ENCODE peak calls at places on chromosomes 4 and X, in six cellular contexts. P, N, V, Q, J and I are unnamed samples.

GRCh38 chr4:55906999-55907398 is 41.7 kb upstream of the CEP135 start:
- DNase-seq in N (no peak), P (no peak), V (no peak), Q (no peak), J (no peak), I (no peak)

GRCh38 chr4:145298885-145299284 is 118.5 kb upstream of the OTUD4 start:
- DNase-seq in V (no peak), N (no peak), J (peak; percentile 55), Q (no peak), P (no peak), I (no peak)

GRCh38 chr4:139639654-139640053 is 26.0 kb upstream of the MGST2 start:
- DNase-seq in V (no peak), P (no peak), Q (no peak), J (no peak), N (no peak), I (no peak)

GRCh38 chr4:148166132-148166531 is 276.1 kb downstream of the NR3C2 start:
- DNase-seq in V (no peak), N (no peak), P (no peak), Q (no peak), J (no peak), I (peak; percentile 3)

GRCh38 chr4:21901831-21902230 is 46.7 kb downstream of the KCNIP4 start:
- DNase-seq in V (no peak), N (no peak), J (no peak), P (no peak), Q (no peak), I (no peak)

GRCh38 chr4:38675167-38676121 is 11.4 kb downstream of the KLF3 start:
- DNase-seq in V (peak; percentile 74), N (peak; percentile 71), P (peak; percentile 95), J (peak; percentile 86), Q (peak; percentile 45), I (peak; percentile 22)

GRCh38 chrX:129934461-129934860 is 28.5 kb downstream of the UTP14A start:
- DNase-seq in J (no peak), V (no peak), Q (no peak), P (no peak), N (no peak), I (no peak)

GRCh38 chrX:135295238-135295943 is 13.9 kb upstream of the ETDC start:
- DNase-seq in N (no peak), Q (no peak), J (no peak), P (peak; percentile 66), V (peak; percentile 25), I (no peak)

GRCh38 chr4:11408569-11408968 is 20.1 kb downstream of the HS3ST1 start:
- DNase-seq in N (no peak), Q (no peak), J (no peak), P (no peak), V (no peak), I (no peak)

GRCh38 chrX:107505223-107505622 is 55.8 kb downstream of the FRMPD3 start:
- DNase-seq in Q (no peak), P (no peak), J (no peak), N (no peak), V (no peak), I (no peak)

GRCh38 chr4:2802618-2803531 is 10.0 kb downstream of the SH3BP2 start:
- DNase-seq in P (peak; percentile 47), N (no peak), V (no peak), Q (no peak), J (no peak), I (no peak)

GRCh38 chr4:82429728-82430192 is 502 bp downstream of the HNRNPDL start:
- DNase-seq in V (no peak), P (no peak), Q (no peak), N (no peak), J (no peak), I (no peak)

GRCh38 chr4:154044118-154044517 is 255.2 kb upstream of the SFRP2 start:
- DNase-seq in Q (no peak), N (no peak), P (no peak), J (no peak), V (no peak), I (no peak)

GRCh38 chr4:152352645-152353116 is 183.2 kb downstream of the FBXW7 start:
- DNase-seq in N (no peak), P (peak; percentile 54), Q (no peak), J (no peak), V (peak; percentile 70), I (peak; percentile 88)

GRCh38 chr4:152709675-152710438 is 30.1 kb upstream of the TMEM154 start:
- DNase-seq in J (no peak), P (no peak), Q (no peak), V (no peak), N (peak; percentile 49), I (no peak)

GRCh38 chrX:24494544-24495113 is 29.5 kb downstream of the PDK3 start:
- DNase-seq in V (no peak), P (no peak), Q (no peak), J (no peak), N (peak; percentile 26), I (peak; percentile 46)

GRCh38 chr4:55554453-55555030 is 7.8 kb upstream of the CLOCK start:
- DNase-seq in J (no peak), N (no peak), V (no peak), P (no peak), Q (no peak), I (no peak)

GRCh38 chr4:87365348-87365747 is 25.6 kb downstream of the HSD17B11 start:
- DNase-seq in Q (no peak), V (no peak), P (no peak), N (no peak), J (no peak), I (no peak)
- H3K36me3 ChIP-seq in Q (peaks cover 75% of the 10 kb centered on the region), V (no peaks in the 10 kb centered on the region), P (peaks cover 3% of the 10 kb centered on the region), N (no peaks in the 10 kb centered on the region), J (peaks cover 24% of the 10 kb centered on the region), I (peaks cover 2% of the 10 kb centered on the region)

GRCh38 chr4:6702761-6703160 is 6.9 kb downstream of the MRFAP1L1 start:
- DNase-seq in Q (no peak), P (no peak), N (no peak), V (no peak), J (no peak), I (no peak)

GRCh38 chr4:6703786-6704185 is 5.9 kb downstream of the MRFAP1L1 start:
- DNase-seq in J (no peak), N (no peak), Q (no peak), V (no peak), P (no peak), I (no peak)

GRCh38 chr4:6699903-6700302 is 6.2 kb downstream of the S100P start:
- DNase-seq in N (no peak), V (no peak), P (peak; percentile 7), J (no peak), Q (no peak), I (no peak)

GRCh38 chr4:6705638-6706037 is 4.0 kb downstream of the MRFAP1L1 start:
- DNase-seq in J (no peak), P (no peak), N (no peak), Q (no peak), V (no peak), I (no peak)

GRCh38 chr4:6701371-6701770 is 7.7 kb downstream of the S100P start:
- DNase-seq in N (no peak), P (peak; percentile 52), Q (peak; percentile 66), V (no peak), J (no peak), I (no peak)
- TF ChIP-seq CTCF in N (peak; percentile 57), P (no peak), Q (peak; percentile 51), V (no peak), J (no peak), I (peak; percentile 35)

DNA sequence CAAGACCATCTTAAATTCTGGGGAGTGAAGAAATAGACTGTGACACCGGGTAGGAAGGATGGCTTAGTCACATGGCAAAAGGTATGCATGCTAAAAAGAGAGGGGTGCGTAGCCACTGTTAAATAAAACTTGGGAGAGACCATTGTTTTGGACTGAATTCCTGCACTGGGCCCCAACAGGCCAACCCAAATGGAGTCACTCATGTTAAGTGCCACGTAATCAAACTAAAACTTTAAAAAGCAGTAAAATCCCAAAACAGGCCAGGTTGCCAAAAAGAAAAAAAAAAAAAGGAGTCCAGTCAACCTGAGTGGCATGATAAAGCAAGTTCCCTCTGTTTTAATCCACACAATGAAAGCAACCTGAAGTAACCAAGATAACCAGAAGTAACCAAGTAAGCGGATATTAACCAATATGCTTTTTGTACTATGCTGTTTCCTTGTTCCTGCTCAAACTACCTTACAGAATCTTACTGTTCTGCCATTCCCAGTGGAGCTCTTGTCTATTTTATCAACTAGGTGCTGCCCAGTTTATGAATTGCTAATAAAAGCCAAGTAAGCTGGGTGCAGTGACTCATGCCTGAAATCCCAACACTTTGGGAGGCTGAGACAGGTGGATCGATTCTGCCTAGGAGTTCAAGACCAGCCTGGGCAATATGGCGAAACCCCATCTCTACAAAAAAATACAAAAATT is 124.6 kb upstream of the ENPP6 start:
- DNase-seq in V (no peak), Q (no peak), P (no peak), J (no peak), N (no peak), I (no peak)
- H3K27me3 ChIP-seq in V (no peaks in the 10 kb centered on the region), Q (no peaks in the 10 kb centered on the region), P (no peaks in the 10 kb centered on the region), J (no peaks in the 10 kb centered on the region), N (no peaks in the 10 kb centered on the region), I (no peaks in the 10 kb centered on the region)

DNA sequence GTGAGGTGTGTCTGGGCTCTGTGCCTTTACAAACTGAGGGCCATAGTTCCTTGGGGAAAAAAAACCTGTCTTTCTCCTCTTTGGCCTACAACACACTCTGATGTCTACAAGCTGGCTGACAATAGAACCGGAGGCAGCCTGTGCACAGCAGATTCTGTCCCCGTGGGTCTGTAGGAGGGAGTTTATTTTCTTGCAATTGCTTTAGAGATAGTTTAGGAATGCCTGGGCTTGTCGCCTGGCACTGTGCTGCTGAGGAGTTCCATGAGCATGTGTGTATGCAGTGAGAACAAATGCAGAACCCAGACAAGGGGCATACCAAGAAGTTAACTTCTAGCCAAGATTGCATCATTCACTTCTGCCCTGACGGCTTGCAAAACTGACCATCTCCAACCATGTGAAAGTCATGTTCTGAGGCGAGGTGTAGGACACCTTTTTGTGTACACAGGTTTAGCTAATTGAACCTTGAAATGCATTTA is 54.1 kb downstream of the CCNI start:
- DNase-seq in P (no peak), J (peak; percentile 34), Q (no peak), N (no peak), V (no peak), I (peak; percentile 81)
- H3K36me3 ChIP-seq in P (no peaks in the 10 kb centered on the region), J (peaks cover 6% of the 10 kb centered on the region), Q (peaks cover 81% of the 10 kb centered on the region), N (no peaks in the 10 kb centered on the region), V (peaks cover 2% of the 10 kb centered on the region), I (peaks cover 41% of the 10 kb centered on the region)

GRCh38 chr4:143531368-143531767 is 17.9 kb downstream of the SMARCA5 start:
- DNase-seq in V (no peak), J (no peak), N (no peak), P (no peak), Q (no peak), I (no peak)
- TF ChIP-seq CTCF in V (no peak), J (no peak), N (peak; percentile 39), P (no peak), Q (peak; percentile 40), I (peak; percentile 50)

DNA sequence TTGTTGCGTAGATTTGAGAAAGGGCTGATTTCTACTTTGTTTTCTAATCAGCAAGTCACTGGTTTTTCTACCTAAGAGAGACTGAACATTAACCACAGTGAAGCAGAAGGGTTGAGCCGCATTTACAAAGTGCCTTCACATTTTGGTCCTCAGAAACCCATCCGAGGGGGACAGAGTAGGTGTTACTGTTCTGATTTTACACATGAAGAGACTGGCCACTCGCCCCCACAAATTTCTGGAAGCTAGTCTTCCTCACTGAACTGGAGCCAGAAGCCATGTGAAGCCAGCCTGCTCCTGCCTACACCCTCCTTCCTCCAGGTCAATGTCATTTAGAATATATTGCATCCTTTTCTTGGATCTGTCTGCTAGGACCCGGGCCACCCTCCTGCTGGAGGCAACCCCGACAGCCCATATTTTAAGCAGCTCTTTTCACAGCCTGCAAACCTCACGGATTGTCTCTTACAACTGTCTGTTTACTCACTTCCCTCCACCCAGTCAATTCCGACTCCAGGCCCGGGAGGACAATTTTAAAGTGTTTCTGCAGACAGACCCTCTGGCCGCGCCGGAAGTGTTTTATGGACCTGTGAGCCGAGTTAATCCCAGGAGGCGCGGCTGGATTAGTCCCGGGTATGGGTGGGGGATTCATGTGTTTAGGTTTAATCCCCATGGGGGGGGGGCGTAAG is 73.2 kb upstream of the BCOR start:
- DNase-seq in J (no peak), P (peak; percentile 52), Q (no peak), N (no peak), V (peak; percentile 23), I (no peak)
- H3K27me3 ChIP-seq in J (peaks cover 21% of the 10 kb centered on the region), P (no peaks in the 10 kb centered on the region), Q (no peaks in the 10 kb centered on the region), N (no peaks in the 10 kb centered on the region), V (no peaks in the 10 kb centered on the region), I (no peaks in the 10 kb centered on the region)